ENCODE peak calls at places on chromosomes 4 and X, in five cellular contexts. J is GM12892; U is ascending aorta; B is aorta; O is activated CD4-positive, CD25-positive, alpha-beta regulatory T cell treated with anti-CD3 and anti-CD28 coated beads, Interleukin-2, amount 50 U/mL, for 72 hours. L is an unnamed sample.
A peak's percentile ranks its signal among the peaks of the same experiment; 100 is the strongest.

GRCh38 chr4:101218346-101218745 is 129.0 kb downstream of the PPP3CA start:
- DNase-seq in J (no peak), U (no peak), B (no peak), O (no peak), L (no peak)

GRCh38 chr4:137651128-137651527 is 118.8 kb upstream of the PCDH18 start:
- DNase-seq in J (no peak), U (no peak), B (no peak), O (no peak), L (no peak)

GRCh38 chrX:153951683-153952372 is 7.4 kb upstream of the RENBP start:
- DNase-seq in J (no peak), U (no peak), B (no peak), O (no peak), L (no peak)

GRCh38 chrX:47361538-47362511 is 8.6 kb upstream of the ZNF157 start:
- DNase-seq in J (peak; percentile 69), U (peak; percentile 91), B (peak; percentile 85), O (no peak), L (peak; percentile 87)

GRCh38 chr4:154595807-154596206 is 5.3 kb upstream of the FGA start:
- DNase-seq in J (no peak), U (no peak), B (no peak), O (no peak), L (no peak)

GRCh38 chr4:121696140-121696640 is 590 bp downstream of the ANXA5 start:
- DNase-seq in J (no peak), U (peak; percentile 96), B (peak; percentile 95), O (peak; percentile 66), L (peak; percentile 92)

GRCh38 chr4:1727117-1728031 is 6.1 kb downstream of the TACC3 start:
- DNase-seq in J (no peak), U (peak; percentile 78), B (peak; percentile 80), O (no peak), L (no peak)

GRCh38 chr4:162644346-162644745 is 480.5 kb upstream of the FSTL5 start:
- DNase-seq in J (no peak), U (no peak), B (no peak), O (no peak), L (no peak)

GRCh38 chr4:2091990-2092652 is 33.0 kb downstream of the NAT8L start:
- DNase-seq in J (no peak), U (no peak), B (no peak), O (no peak), L (no peak)

GRCh38 chr4:185772391-185773093 is 39.5 kb downstream of the SORBS2 start:
- DNase-seq in J (no peak), U (no peak), B (no peak), O (no peak), L (no peak)

GRCh38 chrX:1041051-1041450 is 171.4 kb downstream of the CRLF2 start:
- DNase-seq in J (no peak), U (peak; percentile 45), B (no peak), O (no peak), L (no peak)

GRCh38 chrX:108735680-108736508 is 469 bp downstream of the IRS4 start:
- DNase-seq in J (no peak), U (no peak), B (peak; percentile 68), O (no peak), L (no peak)

GRCh38 chrX:43741843-43742573 is 85.9 kb downstream of the MAOA start:
- DNase-seq in J (no peak), U (no peak), B (no peak), O (no peak), L (no peak)

GRCh38 chr4:52869196-52869595 is 7.1 kb downstream of the RASL11B start:
- DNase-seq in J (no peak), U (peak; percentile 75), B (peak; percentile 86), O (no peak), L (peak; percentile 87)

L was measured in coronary artery.